ENCODE peak calls at places on chromosomes 11 and 22, in ten cellular contexts. Y, I, A, O, F, Z, T, S, N and V are unnamed samples.

GRCh38 chr11:68782711-68783110 is 31.4 kb upstream of the TESMIN start:
- DNase-seq in Y (no peak), I (no peak), A (no peak), O (no peak), F (no peak), Z (no peak), T (no peak), S (no peak), N (no peak), V (no peak)

GRCh38 chr11:8080674-8081590 is at the start of gene TUB:
- DNase-seq in Y (no peak), I (peak; percentile 26), A (peak; percentile 75), O (no peak), F (no peak), Z (peak; percentile 16), T (no peak), S (no peak), N (peak; percentile 22), V (no peak)

GRCh38 chr22:36636916-36637315 is 66.6 kb downstream of the CACNG2 start:
- DNase-seq in Y (no peak), I (no peak), A (no peak), O (no peak), F (no peak), Z (no peak), T (no peak), S (no peak), N (no peak), V (peak; percentile 50)

GRCh38 chr11:103749158-103749557 is 287.3 kb upstream of the DDI1 start:
- DNase-seq in Y (no peak), I (no peak), A (no peak), O (no peak), F (no peak), Z (no peak), T (no peak), S (peak; percentile 38), N (no peak), V (no peak)

GRCh38 chr11:107682182-107682971 is 29.5 kb downstream of the SLN start:
- DNase-seq in Y (no peak), I (no peak), A (no peak), O (no peak), F (no peak), Z (no peak), T (no peak), S (peak; percentile 73), N (no peak), V (no peak)

GRCh38 chr22:23769321-23769965 is 1.7 kb upstream of the CHCHD10 start:
- DNase-seq in Y (no peak), I (no peak), A (no peak), O (no peak), F (no peak), Z (no peak), T (no peak), S (no peak), N (no peak), V (no peak)

GRCh38 chr11:60989108-60989650 is 17.7 kb downstream of the CD6 start:
- DNase-seq in Y (no peak), I (no peak), A (no peak), O (no peak), F (no peak), Z (no peak), T (no peak), S (no peak), N (no peak), V (no peak)

GRCh38 chr11:43579171-43579918 is 101.2 kb upstream of the HSD17B12 start:
- DNase-seq in Y (peak; percentile 44), I (no peak), A (peak; percentile 71), O (peak; percentile 28), F (no peak), Z (peak; percentile 50), T (no peak), S (no peak), N (no peak), V (peak; percentile 78)

GRCh38 chr11:82969811-82970210 is 68.3 kb downstream of the DDIAS start:
- DNase-seq in Y (no peak), I (no peak), A (no peak), O (no peak), F (no peak), Z (no peak), T (no peak), S (no peak), N (no peak), V (no peak)

GRCh38 chr11:104484784-104485554 is 321.0 kb upstream of the PDGFD start:
- DNase-seq in Y (no peak), I (no peak), A (no peak), O (no peak), F (no peak), Z (no peak), T (no peak), S (no peak), N (no peak), V (no peak)

GRCh38 chr11:86277741-86278140 is 24.3 kb upstream of the HIKESHI start:
- DNase-seq in Y (no peak), I (no peak), A (no peak), O (no peak), F (no peak), Z (no peak), T (no peak), S (no peak), N (no peak), V (no peak)

GRCh38 chr11:118057424-118058145 is 19.3 kb upstream of the TMPRSS4 start:
- DNase-seq in Y (no peak), I (no peak), A (no peak), O (no peak), F (peak; percentile 48), Z (no peak), T (no peak), S (no peak), N (no peak), V (no peak)

GRCh38 chr11:35682230-35683195 is 19.9 kb downstream of the TRIM44 start:
- DNase-seq in Y (peak; percentile 44), I (no peak), A (no peak), O (peak; percentile 18), F (no peak), Z (peak; percentile 3), T (no peak), S (no peak), N (no peak), V (peak; percentile 51)

GRCh38 chr11:27392715-27393114 is 29.7 kb upstream of the CCDC34 start:
- DNase-seq in Y (peak; percentile 72), I (no peak), A (no peak), O (peak; percentile 93), F (no peak), Z (no peak), T (no peak), S (no peak), N (no peak), V (no peak)

GRCh38 chr11:77067776-77068460 is 1.1 kb downstream of the CAPN5 start:
- DNase-seq in Y (no peak), I (no peak), A (no peak), O (no peak), F (peak; percentile 54), Z (no peak), T (no peak), S (no peak), N (no peak), V (no peak)

GRCh38 chr11:26753738-26754504 is 32.1 kb upstream of the SLC5A12 start:
- DNase-seq in Y (peak; percentile 89), I (peak; percentile 20), A (peak; percentile 36), O (peak; percentile 86), F (peak; percentile 67), Z (peak; percentile 44), T (no peak), S (peak; percentile 14), N (peak; percentile 14), V (peak; percentile 31)

GRCh38 chr11:79160786-79161403 is 279.9 kb downstream of the TENM4 start:
- DNase-seq in Y (peak; percentile 53), I (no peak), A (peak; percentile 20), O (peak; percentile 37), F (no peak), Z (no peak), T (no peak), S (no peak), N (no peak), V (no peak)
- TF ChIP-seq CTCF in Y (peak; percentile 55), I (peak; percentile 64), A (peak; percentile 38), O (peak; percentile 61), F (peak; percentile 36), Z (no peak), T (no peak), S (no peak), N (peak; percentile 44), V (no peak)

DNA sequence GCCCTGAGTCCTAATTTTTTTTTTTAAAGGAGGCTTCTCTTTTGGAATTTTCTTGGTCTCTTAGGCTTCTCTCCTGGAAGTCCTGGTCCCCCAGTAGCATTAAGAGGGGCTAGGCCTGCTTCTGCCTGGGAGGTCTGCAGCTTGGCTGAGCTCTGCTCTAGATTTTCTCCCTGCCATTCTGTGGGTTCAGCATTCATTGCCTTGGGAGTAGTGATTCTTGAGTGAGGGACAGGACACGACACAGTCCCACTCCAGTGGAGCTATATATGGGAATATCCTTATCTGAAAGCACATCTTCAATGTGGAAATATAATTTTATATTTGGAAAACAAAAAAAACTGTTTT is 3.7 kb downstream of the IGSF22 start:
- DNase-seq in Y (no peak), I (no peak), A (no peak), O (no peak), F (no peak), Z (no peak), T (no peak), S (no peak), N (no peak), V (no peak)
- TF ChIP-seq CTCF in Y (no peak), I (peak; percentile 42), A (peak; percentile 24), O (no peak), F (no peak), Z (peak; percentile 0), T (no peak), S (no peak), N (no peak), V (peak; percentile 28)

GRCh38 chr11:112582366-112582765 is 321.7 kb upstream of the PLET1 start:
- DNase-seq in Y (no peak), I (no peak), A (no peak), O (no peak), F (no peak), Z (no peak), T (no peak), S (no peak), N (no peak), V (no peak)
- TF ChIP-seq CTCF in Y (no peak), I (no peak), A (no peak), O (no peak), F (no peak), Z (no peak), T (no peak), S (no peak), N (no peak), V (no peak)

GRCh38 chr11:17738350-17739207 is 4.0 kb downstream of the KCNC1 start:
- DNase-seq in Y (no peak), I (no peak), A (peak; percentile 64), O (no peak), F (peak; percentile 32), Z (no peak), T (no peak), S (no peak), N (no peak), V (peak; percentile 75)
- TF ChIP-seq CTCF in Y (no peak), I (no peak), A (no peak), O (no peak), F (no peak), Z (no peak), T (no peak), S (no peak), N (no peak), V (no peak)

DNA sequence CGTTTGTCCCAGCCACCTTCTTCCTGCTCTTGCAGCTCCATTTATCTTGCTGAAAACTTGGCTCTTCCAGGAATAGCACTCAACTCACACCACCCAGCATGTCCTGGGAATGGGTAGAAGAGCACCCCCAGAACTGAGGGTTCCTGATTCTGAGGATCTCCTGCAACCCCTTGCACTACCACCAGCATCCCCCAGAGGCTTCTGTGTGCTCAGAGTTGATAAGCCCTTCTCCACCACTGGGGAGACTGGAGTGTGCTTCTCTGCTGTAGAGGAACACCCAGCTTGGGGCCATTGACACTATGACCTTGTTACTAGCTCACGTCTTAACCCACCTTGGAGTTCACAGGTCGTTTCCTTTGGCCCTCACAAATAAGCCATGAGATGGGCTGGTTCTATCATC is 121.0 kb downstream of the GRIK4 start:
- DNase-seq in Y (no peak), I (no peak), A (no peak), O (no peak), F (no peak), Z (no peak), T (no peak), S (no peak), N (no peak), V (no peak)
- TF ChIP-seq CTCF in Y (no peak), I (no peak), A (no peak), O (no peak), F (no peak), Z (no peak), T (no peak), S (no peak), N (peak; percentile 22), V (no peak)